ENCODE peak calls at places on chromosomes 13 and 19, in four cellular contexts. One of them, this sample, is unnamed.

GRCh38 chr19:29671393-29672076 is 6.3 kb downstream of the PLEKHF1 start:
- DNase-seq in A549: no peak
- DNase-seq in K562: peak; percentile 81
- DNase-seq in H1: no peak
- DNase-seq in this sample: peak; percentile 76

GRCh38 chr13:85093808-85094207 is 705.4 kb downstream of the SLITRK6 start:
- DNase-seq in K562: no peak
- DNase-seq in H1: no peak
- DNase-seq in A549: no peak
- DNase-seq in this sample: no peak

GRCh38 chr19:35938282-35939224 is 2.4 kb downstream of the LRFN3 start:
- DNase-seq in H1: no peak
- DNase-seq in K562: no peak
- DNase-seq in A549: no peak
- DNase-seq in this sample: no peak

GRCh38 chr13:29573190-29573589 is 22.3 kb downstream of the SLC7A1 start:
- DNase-seq in A549: no peak
- DNase-seq in H1: no peak
- DNase-seq in K562: no peak
- DNase-seq in this sample: no peak

GRCh38 chr19:31742249-31742648 is 393.0 kb upstream of the TSHZ3 start:
- DNase-seq in A549: no peak
- DNase-seq in K562: no peak
- DNase-seq in H1: no peak
- DNase-seq in this sample: no peak

GRCh38 chr13:95317037-95317989 is 16.1 kb upstream of the ABCC4 start:
- DNase-seq in A549: no peak
- DNase-seq in H1: no peak
- DNase-seq in K562: peak; percentile 63
- DNase-seq in this sample: no peak

GRCh38 chr13:26785845-26786630 is 25.5 kb upstream of the GPR12 start:
- DNase-seq in H1: no peak
- DNase-seq in K562: no peak
- DNase-seq in A549: no peak
- DNase-seq in this sample: no peak

GRCh38 chr19:46925548-46925950 is 64.8 kb downstream of the ARHGAP35 start:
- DNase-seq in H1: no peak
- DNase-seq in A549: peak; percentile 69
- DNase-seq in K562: no peak
- DNase-seq in this sample: peak; percentile 93

GRCh38 chr13:45121421-45121820 is 1.1 kb downstream of the GTF2F2 start:
- DNase-seq in K562: peak; percentile 30
- DNase-seq in A549: no peak
- DNase-seq in H1: no peak
- DNase-seq in this sample: peak; percentile 16

GRCh38 chr13:43544011-43544410 is 242.8 kb downstream of the ENOX1 start:
- DNase-seq in A549: no peak
- DNase-seq in H1: no peak
- DNase-seq in K562: no peak
- DNase-seq in this sample: no peak

GRCh38 chr19:21482863-21483276 is 22.5 kb upstream of the ZNF429 start:
- DNase-seq in A549: no peak
- DNase-seq in K562: peak; percentile 61
- DNase-seq in H1: peak; percentile 74
- DNase-seq in this sample: peak; percentile 6

GRCh38 chr19:12792048-12792852 is 964 bp downstream of the JUNB start:
- DNase-seq in K562: peak; percentile 87
- DNase-seq in H1: no peak
- DNase-seq in A549: no peak
- DNase-seq in this sample: peak; percentile 46

GRCh38 chr13:111906306-111906705 is 160.6 kb upstream of the SOX1 start:
- DNase-seq in A549: no peak
- DNase-seq in H1: no peak
- DNase-seq in K562: no peak
- DNase-seq in this sample: no peak

GRCh38 chr13:40371531-40372125 is 294.8 kb downstream of the FOXO1 start:
- DNase-seq in K562: no peak
- DNase-seq in A549: no peak
- DNase-seq in H1: no peak
- DNase-seq in this sample: no peak

GRCh38 chr13:59305896-59306295 is 857.8 kb downstream of the DIAPH3 start:
- DNase-seq in H1: no peak
- DNase-seq in K562: no peak
- DNase-seq in A549: no peak
- DNase-seq in this sample: no peak

GRCh38 chr13:110627761-110628476 is 12.6 kb downstream of the NAXD start:
- DNase-seq in H1: no peak
- DNase-seq in A549: no peak
- DNase-seq in K562: no peak
- DNase-seq in this sample: no peak

GRCh38 chr19:38402967-38403674 is at the start of gene FAM98C:
- DNase-seq in A549: peak; percentile 100
- DNase-seq in H1: peak; percentile 94
- DNase-seq in K562: peak; percentile 99
- DNase-seq in this sample: peak; percentile 93
- TF ChIP-seq RNF2 in A549: peak; percentile 76
- TF ChIP-seq RNF2 in H1: no peak
- TF ChIP-seq RNF2 in K562: peak; percentile 44
- TF ChIP-seq RNF2 in this sample: peak; percentile 81

GRCh38 chr19:2015611-2015950 is at the start of gene BTBD2:
- DNase-seq in A549: no peak
- DNase-seq in K562: peak; percentile 81
- DNase-seq in H1: no peak
- DNase-seq in this sample: no peak

GRCh38 chr19:2014081-2014693 is 1.3 kb downstream of the BTBD2 start:
- DNase-seq in A549: no peak
- DNase-seq in K562: no peak
- DNase-seq in H1: no peak
- DNase-seq in this sample: no peak

GRCh38 chr19:2013683-2013961 is 1.9 kb downstream of the BTBD2 start:
- DNase-seq in H1: no peak
- DNase-seq in K562: no peak
- DNase-seq in A549: no peak
- DNase-seq in this sample: no peak

GRCh38 chr19:2016041-2016807 is 710 bp upstream of the BTBD2 start:
- DNase-seq in H1: no peak
- DNase-seq in K562: peak; percentile 76
- DNase-seq in A549: peak; percentile 68
- DNase-seq in this sample: peak; percentile 63

GRCh38 chr19:2014731-2015610 is 543 bp downstream of the BTBD2 start:
- DNase-seq in K562: peak; percentile 35
- DNase-seq in A549: no peak
- DNase-seq in H1: no peak
- DNase-seq in this sample: no peak
- TF ChIP-seq RNF2 in K562: no peak
- TF ChIP-seq RNF2 in A549: no peak
- TF ChIP-seq RNF2 in H1: no peak
- TF ChIP-seq RNF2 in this sample: no peak

GRCh38 chr13:20851844-20852402 is 50.6 kb downstream of the XPO4 start:
- DNase-seq in A549: no peak
- DNase-seq in K562: no peak
- DNase-seq in H1: no peak
- DNase-seq in this sample: no peak
- TF ChIP-seq RNF2 in A549: no peak
- TF ChIP-seq RNF2 in K562: no peak
- TF ChIP-seq RNF2 in H1: no peak
- TF ChIP-seq RNF2 in this sample: no peak

GRCh38 chr19:18506101-18506534 is 15.8 kb downstream of the ELL start:
- DNase-seq in K562: no peak
- DNase-seq in A549: no peak
- DNase-seq in H1: no peak
- DNase-seq in this sample: no peak
- TF ChIP-seq RNF2 in K562: no peak
- TF ChIP-seq RNF2 in A549: no peak
- TF ChIP-seq RNF2 in H1: no peak
- TF ChIP-seq RNF2 in this sample: no peak